ENCODE peak calls at places on chromosomes 16 and 17, in six cellular contexts. P, F, O, R, G and E are unnamed samples.

GRCh38 chr17:66625321-66625767 is 209.6 kb upstream of the CACNG5 start:
- DNase-seq in P (no peak), F (no peak), O (peak; percentile 45), R (peak; percentile 61), G (peak; percentile 55), E (no peak)

GRCh38 chr17:50830994-50831393 is 4.4 kb upstream of the WFIKKN2 start:
- DNase-seq in P (no peak), F (no peak), O (no peak), R (no peak), G (no peak), E (no peak)

GRCh38 chr17:67270411-67270810 is 25.4 kb upstream of the HELZ start:
- DNase-seq in P (no peak), F (no peak), O (no peak), R (no peak), G (no peak), E (no peak)

GRCh38 chr17:45306623-45307022 is 10.2 kb downstream of the MAP3K14 start:
- DNase-seq in P (no peak), F (no peak), O (no peak), R (no peak), G (no peak), E (no peak)

GRCh38 chr17:71412803-71413202 is 708.0 kb upstream of the SOX9 start:
- DNase-seq in P (no peak), F (no peak), O (peak; percentile 97), R (peak; percentile 98), G (peak; percentile 86), E (peak; percentile 70)

GRCh38 chr16:67537636-67538591 is 9.3 kb downstream of the RIPOR1 start:
- DNase-seq in P (peak; percentile 70), F (no peak), O (no peak), R (no peak), G (peak; percentile 57), E (no peak)

GRCh38 chr16:89574681-89575246 is 794 bp upstream of the CPNE7 start:
- DNase-seq in P (peak; percentile 40), F (no peak), O (peak; percentile 71), R (peak; percentile 75), G (peak; percentile 73), E (no peak)

GRCh38 chr16:11624645-11625607 is 38.2 kb upstream of the LITAF start:
- DNase-seq in P (no peak), F (no peak), O (no peak), R (no peak), G (no peak), E (no peak)

GRCh38 chr17:57566724-57567123 is 178.4 kb downstream of the CCDC182 start:
- DNase-seq in P (no peak), F (no peak), O (peak; percentile 19), R (no peak), G (no peak), E (no peak)

GRCh38 chr17:76537288-76537577 is 276 bp downstream of the CYGB start:
- DNase-seq in P (no peak), F (no peak), O (peak; percentile 52), R (no peak), G (peak; percentile 60), E (no peak)

GRCh38 chr16:66486773-66487579 is 59.9 kb downstream of the BEAN1 start:
- DNase-seq in P (no peak), F (no peak), O (peak; percentile 71), R (peak; percentile 95), G (peak; percentile 93), E (no peak)

GRCh38 chr17:83081561-83082201 is 2.3 kb downstream of the METRNL start:
- DNase-seq in P (peak; percentile 53), F (no peak), O (no peak), R (peak; percentile 42), G (no peak), E (no peak)

GRCh38 chr17:35127751-35128514 is 6.5 kb downstream of the FNDC8 start:
- DNase-seq in P (no peak), F (no peak), O (no peak), R (peak; percentile 99), G (peak; percentile 82), E (peak; percentile 45)

GRCh38 chr16:74635303-74635702 is 28.4 kb upstream of the GLG1 start:
- DNase-seq in P (no peak), F (no peak), O (no peak), R (no peak), G (no peak), E (no peak)

GRCh38 chr16:55871411-55872038 is 3.6 kb downstream of the CES5A start:
- DNase-seq in P (no peak), F (no peak), O (no peak), R (no peak), G (no peak), E (no peak)

GRCh38 chr17:49146620-49147306 is 14.2 kb downstream of the B4GALNT2 start:
- DNase-seq in P (no peak), F (no peak), O (peak; percentile 98), R (peak; percentile 97), G (peak; percentile 96), E (peak; percentile 96)

GRCh38 chr17:61863801-61864126 is 436 bp upstream of the BRIP1 start:
- DNase-seq in P (no peak), F (no peak), O (no peak), R (no peak), G (no peak), E (no peak)

GRCh38 chr16:10938844-10939648 is 3.2 kb downstream of the DEXI start:
- DNase-seq in P (no peak), F (no peak), O (no peak), R (no peak), G (no peak), E (no peak)

GRCh38 chr16:70508752-70509151 is 14.6 kb downstream of the COG4 start:
- DNase-seq in P (no peak), F (no peak), O (no peak), R (peak; percentile 15), G (peak; percentile 22), E (no peak)

GRCh38 chr17:63406689-63407330 is 39.3 kb downstream of the CYB561 start:
- DNase-seq in P (peak; percentile 65), F (no peak), O (peak; percentile 87), R (peak; percentile 94), G (peak; percentile 95), E (peak; percentile 93)

GRCh38 chr17:48484850-48485249 is 46.0 kb downstream of the HOXB1 start:
- DNase-seq in P (no peak), F (no peak), O (peak; percentile 79), R (peak; percentile 61), G (no peak), E (no peak)

GRCh38 chr17:31286587-31286986 is 10.5 kb downstream of the OMG start:
- DNase-seq in P (no peak), F (no peak), O (no peak), R (no peak), G (no peak), E (no peak)
- TF ChIP-seq CTCF in P (no peak), F (no peak), O (no peak), R (no peak), G (no peak), E (no peak)

GRCh38 chr17:80845863-80846671 is 145.6 kb upstream of the CHMP6 start:
- DNase-seq in P (no peak), F (no peak), O (no peak), R (no peak), G (no peak), E (no peak)
- H3K4me3 ChIP-seq in P (no peak overlapping the region), F (no peak overlapping the region), O (no peak overlapping the region), R (no peak overlapping the region), G (no peak overlapping the region), E (no peak overlapping the region)

GRCh38 chr16:65446441-65446840 is 324.6 kb upstream of the CDH11 start:
- DNase-seq in P (no peak), F (no peak), O (no peak), R (peak; percentile 0), G (no peak), E (no peak)

GRCh38 chr16:65449526-65449925 is 327.7 kb upstream of the CDH11 start:
- DNase-seq in P (no peak), F (no peak), O (no peak), R (no peak), G (no peak), E (no peak)

GRCh38 chr16:65441501-65441900 is 319.6 kb upstream of the CDH11 start:
- DNase-seq in P (no peak), F (no peak), O (no peak), R (no peak), G (no peak), E (no peak)

DNA sequence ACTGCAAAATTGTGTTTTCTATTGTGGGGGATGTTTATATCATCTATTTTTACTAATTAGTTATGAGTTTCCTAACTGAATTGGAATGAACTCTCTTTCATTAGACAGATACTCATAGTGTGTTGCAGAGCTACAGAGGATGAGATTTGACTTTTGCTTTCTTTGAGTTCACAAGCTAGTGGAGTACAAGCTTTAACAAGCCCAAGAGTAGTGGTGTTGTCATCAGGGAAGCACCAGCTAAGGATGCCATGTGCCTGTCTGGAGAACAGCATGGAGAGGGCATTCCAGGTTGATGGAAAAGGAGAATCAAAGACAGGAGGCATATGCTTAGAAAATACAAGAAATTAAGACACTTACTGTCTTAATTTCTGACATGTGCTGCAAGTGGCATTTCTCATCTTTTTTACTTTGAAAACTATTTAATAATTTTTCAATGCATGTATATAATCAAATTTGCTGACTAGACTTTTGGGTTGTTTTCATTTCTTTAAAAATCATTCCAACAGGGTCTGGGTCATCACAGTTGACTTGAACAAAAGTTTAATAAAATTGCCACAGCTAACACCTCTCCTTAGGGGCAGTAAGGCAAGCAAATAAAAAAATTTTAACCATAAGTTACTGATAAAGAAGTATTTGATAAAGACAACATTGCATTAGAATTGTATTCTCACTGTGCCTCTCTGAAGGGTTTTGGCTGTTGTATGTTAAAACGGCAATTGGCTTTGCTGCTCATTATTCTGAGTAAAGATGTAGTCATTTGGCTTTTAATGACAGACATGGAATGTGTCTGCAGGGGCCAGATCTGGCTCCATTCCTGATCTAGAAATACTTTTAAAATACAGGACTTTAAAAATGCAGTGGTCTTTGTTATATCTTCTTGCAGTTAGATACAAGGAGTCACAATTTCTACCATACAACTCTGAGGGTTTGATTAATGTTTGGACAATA is 323.7 kb upstream of the CDH11 start:
- DNase-seq in P (no peak), F (no peak), O (peak; percentile 74), R (no peak), G (no peak), E (no peak)
- TF ChIP-seq CTCF in P (no peak), F (no peak), O (no peak), R (no peak), G (no peak), E (no peak)

DNA sequence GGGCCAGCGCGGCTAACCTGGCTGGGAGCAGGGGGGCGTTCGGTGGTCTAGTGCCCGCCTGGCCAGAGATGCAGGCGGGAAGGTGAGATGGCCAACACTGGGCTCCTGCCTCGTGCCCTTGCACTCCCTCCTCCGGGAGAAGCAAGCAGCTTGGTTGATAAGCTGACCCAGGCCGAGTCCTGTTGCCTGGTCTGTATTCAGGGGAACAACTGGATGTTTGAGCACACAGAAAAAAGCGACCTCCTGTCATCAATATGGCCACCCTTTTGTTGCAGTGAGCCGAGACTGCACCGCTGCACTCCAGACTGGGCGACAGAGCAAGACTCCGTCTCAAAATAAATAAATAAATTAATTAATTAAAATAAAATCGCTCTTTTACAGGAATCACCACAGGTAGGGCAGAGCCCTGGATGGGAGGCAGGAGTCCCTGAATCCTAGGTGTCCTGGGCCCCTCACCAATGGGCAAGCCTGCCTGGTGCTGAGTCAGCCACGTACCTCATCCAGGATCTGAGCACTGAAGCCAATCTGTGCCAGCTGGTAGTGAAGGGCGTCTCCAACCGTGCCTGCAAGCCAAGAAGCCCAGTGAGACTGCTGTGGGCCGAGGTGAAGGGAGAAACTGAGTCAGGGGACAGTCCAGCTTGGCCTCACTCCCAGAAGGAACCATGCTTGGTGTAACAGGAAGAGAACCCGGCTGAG is 31.8 kb downstream of the HASPIN start:
- DNase-seq in P (no peak), F (no peak), O (peak; percentile 17), R (no peak), G (no peak), E (no peak)
- H3K4me3 ChIP-seq in P (peak overlapping the region; percentile 53), F (no peak overlapping the region), O (peak overlapping the region; percentile 63), R (no peak overlapping the region), G (no peak overlapping the region), E (no peak overlapping the region)